ENCODE peak calls at places on chromosomes 16 and 17, in seven cellular contexts. L is AG04450, J is GM23248, B is islet precursor cell, I is brain microvascular endothelial cell, V is NCI-H69, D is SK-MEL-5. E is an unnamed sample.

GRCh38 chr17:11454096-11454495 is 144.2 kb upstream of the DNAH9 start:
- DNase-seq in I (no peak), J (no peak), V (no peak), D (no peak), L (no peak), B (no peak), E (no peak)

GRCh38 chr16:31386157-31386984 is 6.8 kb upstream of the ITGAD start:
- DNase-seq in J (peak; percentile 94), D (peak; percentile 54), L (no peak), I (peak; percentile 42), V (peak; percentile 36), B (no peak), E (peak; percentile 33)

GRCh38 chr17:50311483-50311882 is 34.4 kb upstream of the XYLT2 start:
- DNase-seq in V (no peak), L (no peak), B (no peak), I (no peak), J (no peak), D (no peak), E (no peak)

GRCh38 chr17:75688209-75688771 is 21.2 kb downstream of the SAP30BP start:
- DNase-seq in V (no peak), D (no peak), L (no peak), B (no peak), J (peak; percentile 86), I (no peak), E (peak; percentile 14)

GRCh38 chr17:4678448-4679026 is 25.4 kb downstream of the PELP1 start:
- DNase-seq in J (peak; percentile 94), I (peak; percentile 95), D (no peak), V (no peak), B (peak; percentile 98), L (peak; percentile 56), E (peak; percentile 39)

GRCh38 chr17:81157848-81158687 is 7.2 kb upstream of the PVALEF start:
- DNase-seq in D (no peak), I (no peak), J (no peak), B (no peak), V (no peak), L (no peak), E (no peak)

GRCh38 chr16:30063893-30064745 is 1.4 kb upstream of the ALDOA start:
- DNase-seq in I (no peak), J (peak; percentile 56), V (peak; percentile 94), B (peak; percentile 70), D (peak; percentile 49), L (no peak), E (peak; percentile 68)

GRCh38 chr17:74960739-74961342 is 11.7 kb downstream of the HID1 start:
- DNase-seq in L (peak; percentile 6), V (no peak), J (peak; percentile 40), D (peak; percentile 84), I (peak; percentile 17), B (peak; percentile 92), E (peak; percentile 92)

GRCh38 chr17:280901-281300 is 71.7 kb downstream of the RPH3AL start:
- DNase-seq in J (no peak), I (no peak), V (no peak), D (no peak), L (no peak), B (no peak), E (no peak)

GRCh38 chr16:66299349-66299748 is 67.1 kb upstream of the CDH5 start:
- DNase-seq in J (no peak), B (peak; percentile 31), L (no peak), V (no peak), I (no peak), D (no peak), E (no peak)

GRCh38 chr16:69440236-69440635 is 15.8 kb downstream of the CYB5B start:
- DNase-seq in I (no peak), J (no peak), B (no peak), D (no peak), L (no peak), V (no peak), E (no peak)

GRCh38 chr17:49748791-49749190 is 15.1 kb downstream of the FAM117A start:
- DNase-seq in J (no peak), B (no peak), V (no peak), D (no peak), I (no peak), L (no peak), E (no peak)

GRCh38 chr17:18961634-18962493 is 9.9 kb downstream of the SLC5A10 start:
- DNase-seq in V (no peak), I (peak; percentile 64), L (no peak), D (no peak), J (peak; percentile 79), B (peak; percentile 78), E (peak; percentile 38)

GRCh38 chr17:56665864-56666263 is 72.4 kb downstream of the NOG start:
- DNase-seq in B (no peak), I (no peak), D (no peak), J (no peak), L (no peak), V (no peak), E (no peak)

GRCh38 chr16:79645701-79646100 is 45.2 kb upstream of the MAF start:
- DNase-seq in D (peak; percentile 20), J (no peak), V (no peak), I (no peak), B (no peak), L (no peak), E (no peak)

GRCh38 chr16:86298166-86299131 is 211.9 kb upstream of the FOXF1 start:
- DNase-seq in V (no peak), L (no peak), I (no peak), D (no peak), J (peak; percentile 54), B (no peak), E (peak; percentile 65)

GRCh38 chr16:81175325-81175891 is 63.1 kb upstream of the BCO1 start:
- DNase-seq in L (peak; percentile 58), I (peak; percentile 66), D (no peak), B (peak; percentile 89), V (no peak), J (peak; percentile 92), E (no peak)

GRCh38 chr17:80082403-80083135 is 18.8 kb upstream of the GAA start:
- DNase-seq in L (peak; percentile 51), V (peak; percentile 84), B (peak; percentile 89), J (peak; percentile 81), D (peak; percentile 93), I (peak; percentile 50), E (peak; percentile 83)

GRCh38 chr16:14284930-14285541 is 213.9 kb downstream of the MRTFB start:
- DNase-seq in I (peak; percentile 61), D (peak; percentile 74), J (peak; percentile 86), B (no peak), L (peak; percentile 27), V (peak; percentile 90), E (no peak)

GRCh38 chr17:56985371-56986162 is 7.6 kb downstream of the SCPEP1 start:
- DNase-seq in J (no peak), I (no peak), V (no peak), D (no peak), L (no peak), B (peak; percentile 52), E (no peak)

GRCh38 chr16:85627835-85628556 is 14.9 kb downstream of the GSE1 start:
- DNase-seq in V (no peak), D (no peak), L (no peak), J (no peak), B (no peak), I (no peak), E (no peak)

GRCh38 chr17:48542956-48543853 is 1.7 kb downstream of the HOXB2 start:
- DNase-seq in V (peak; percentile 61), B (peak; percentile 88), L (no peak), D (no peak), I (peak; percentile 4), J (peak; percentile 75), E (peak; percentile 87)

GRCh38 chr17:17849863-17850373 is 13.1 kb upstream of the SREBF1 start:
- DNase-seq in D (peak; percentile 81), J (peak; percentile 67), B (no peak), I (peak; percentile 76), L (no peak), V (peak; percentile 59), E (peak; percentile 58)

E was measured in ELF-1.